ENCODE peak calls at places on chromosomes 2 and 18, in nine cellular contexts. U, Z, R, V, T, K, O, Q and E are unnamed samples.

GRCh38 chr2:29281585-29281984 is 166.4 kb downstream of the CLIP4 start:
- DNase-seq in U (no peak), Z (peak), R (no peak), V (peak), T (no peak), K (peak), O (peak), Q (peak), E (no peak)

GRCh38 chr2:45812039-45812500 is 160.6 kb downstream of the PRKCE start:
- DNase-seq in U (no peak), Z (no peak), R (no peak), V (no peak), T (no peak), K (peak), O (peak), Q (no peak), E (no peak)

GRCh38 chr2:118266086-118266485 is 177.8 kb downstream of the INSIG2 start:
- DNase-seq in U (no peak), Z (no peak), R (no peak), V (no peak), T (no peak), K (no peak), O (no peak), Q (no peak), E (no peak)

GRCh38 chr18:52310651-52311050 is 29.3 kb upstream of the DCC start:
- DNase-seq in U (no peak), Z (no peak), R (no peak), V (no peak), T (no peak), K (no peak), O (no peak), Q (no peak), E (no peak)

GRCh38 chr2:153509133-153509532 is 30.6 kb upstream of the RPRM start:
- DNase-seq in U (no peak), Z (no peak), R (no peak), V (no peak), T (no peak), K (no peak), O (no peak), Q (no peak), E (no peak)

GRCh38 chr2:160516547-160517365 is 23.1 kb upstream of the RBMS1 start:
- DNase-seq in U (no peak), Z (no peak), R (no peak), V (peak), T (no peak), K (peak), O (peak), Q (no peak), E (no peak)

GRCh38 chr2:230913406-230913805 is 11.6 kb downstream of the GPR55 start:
- DNase-seq in U (peak), Z (peak), R (no peak), V (no peak), T (peak), K (no peak), O (no peak), Q (no peak), E (no peak)

GRCh38 chr2:112679484-112679883 is 33.7 kb downstream of the SLC20A1 start:
- DNase-seq in U (no peak), Z (no peak), R (no peak), V (peak), T (no peak), K (peak), O (peak), Q (no peak), E (no peak)

GRCh38 chr2:147623328-147623727 is 221.5 kb upstream of the ACVR2A start:
- DNase-seq in U (no peak), Z (no peak), R (no peak), V (no peak), T (no peak), K (no peak), O (peak), Q (no peak), E (no peak)

GRCh38 chr2:219630770-219631405 is 3.5 kb downstream of the SLC4A3 start:
- DNase-seq in U (no peak), Z (no peak), R (no peak), V (no peak), T (no peak), K (no peak), O (no peak), Q (no peak), E (no peak)

GRCh38 chr2:120802161-120802560 is 66.5 kb downstream of the GLI2 start:
- DNase-seq in U (no peak), Z (no peak), R (no peak), V (no peak), T (no peak), K (peak), O (no peak), Q (no peak), E (no peak)

GRCh38 chr2:25845843-25846505 is 32.3 kb downstream of the ASXL2 start:
- DNase-seq in U (no peak), Z (no peak), R (no peak), V (no peak), T (no peak), K (peak), O (no peak), Q (no peak), E (no peak)

DNA sequence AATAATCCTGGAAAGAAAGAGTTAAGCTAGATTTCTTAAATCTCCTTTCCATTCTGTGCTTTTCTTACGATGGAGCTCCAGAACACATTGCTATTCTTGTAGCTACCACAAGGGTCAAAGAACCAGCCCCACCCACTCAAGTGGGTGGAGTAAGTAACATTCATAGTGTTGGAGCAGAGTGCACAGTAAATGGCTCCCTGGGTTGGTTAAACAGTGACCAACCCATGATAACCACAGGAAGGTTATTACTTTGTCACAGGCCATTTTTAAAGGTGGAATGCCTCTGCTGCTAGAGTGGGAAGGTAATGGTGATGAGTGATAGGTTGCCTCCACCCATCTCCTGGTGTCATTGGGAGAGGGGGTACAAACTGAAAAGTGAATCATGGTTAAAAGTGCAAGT is 13.9 kb downstream of the ARPC2 start:
- DNase-seq in U (no peak), Z (peak), R (no peak), V (no peak), T (peak), K (peak), O (no peak), Q (peak), E (no peak)
- TF ChIP-seq CTCF in U (peak), Z (no peak), R (peak), V (no peak), T (peak), K (peak), O (peak), Q (peak), E (peak)

GRCh38 chr2:97722227-97722626 is 8.9 kb downstream of the ZAP70 start:
- DNase-seq in U (no peak), Z (no peak), R (no peak), V (no peak), T (no peak), K (no peak), O (no peak), Q (no peak), E (no peak)
- TF ChIP-seq CTCF in U (no peak), Z (no peak), R (no peak), V (no peak), T (no peak), K (no peak), O (no peak), Q (no peak), E (no peak)

GRCh38 chr18:64409511-64409910 is 260.6 kb upstream of the LINC00305 start:
- DNase-seq in U (no peak), Z (peak), R (no peak), V (no peak), T (no peak), K (no peak), O (peak), Q (no peak), E (no peak)
- TF ChIP-seq CTCF in U (peak), Z (no peak), R (no peak), V (peak), T (no peak), K (peak), O (peak), Q (no peak), E (peak)

GRCh38 chr2:42812899-42813479 is 20.6 kb upstream of the HAAO start:
- DNase-seq in U (no peak), Z (peak), R (no peak), V (no peak), T (peak), K (peak), O (peak), Q (no peak), E (no peak)

GRCh38 chr2:42809876-42810125 is 17.4 kb upstream of the HAAO start:
- DNase-seq in U (peak), Z (peak), R (no peak), V (peak), T (peak), K (peak), O (no peak), Q (peak), E (peak)

GRCh38 chr2:42810126-42810970 is 18.0 kb upstream of the HAAO start:
- DNase-seq in U (peak), Z (peak), R (peak), V (peak), T (peak), K (peak), O (peak), Q (peak), E (peak)

GRCh38 chr2:42809131-42809875 is 16.9 kb upstream of the HAAO start:
- DNase-seq in U (no peak), Z (no peak), R (no peak), V (peak), T (peak), K (no peak), O (peak), Q (peak), E (no peak)

DNA sequence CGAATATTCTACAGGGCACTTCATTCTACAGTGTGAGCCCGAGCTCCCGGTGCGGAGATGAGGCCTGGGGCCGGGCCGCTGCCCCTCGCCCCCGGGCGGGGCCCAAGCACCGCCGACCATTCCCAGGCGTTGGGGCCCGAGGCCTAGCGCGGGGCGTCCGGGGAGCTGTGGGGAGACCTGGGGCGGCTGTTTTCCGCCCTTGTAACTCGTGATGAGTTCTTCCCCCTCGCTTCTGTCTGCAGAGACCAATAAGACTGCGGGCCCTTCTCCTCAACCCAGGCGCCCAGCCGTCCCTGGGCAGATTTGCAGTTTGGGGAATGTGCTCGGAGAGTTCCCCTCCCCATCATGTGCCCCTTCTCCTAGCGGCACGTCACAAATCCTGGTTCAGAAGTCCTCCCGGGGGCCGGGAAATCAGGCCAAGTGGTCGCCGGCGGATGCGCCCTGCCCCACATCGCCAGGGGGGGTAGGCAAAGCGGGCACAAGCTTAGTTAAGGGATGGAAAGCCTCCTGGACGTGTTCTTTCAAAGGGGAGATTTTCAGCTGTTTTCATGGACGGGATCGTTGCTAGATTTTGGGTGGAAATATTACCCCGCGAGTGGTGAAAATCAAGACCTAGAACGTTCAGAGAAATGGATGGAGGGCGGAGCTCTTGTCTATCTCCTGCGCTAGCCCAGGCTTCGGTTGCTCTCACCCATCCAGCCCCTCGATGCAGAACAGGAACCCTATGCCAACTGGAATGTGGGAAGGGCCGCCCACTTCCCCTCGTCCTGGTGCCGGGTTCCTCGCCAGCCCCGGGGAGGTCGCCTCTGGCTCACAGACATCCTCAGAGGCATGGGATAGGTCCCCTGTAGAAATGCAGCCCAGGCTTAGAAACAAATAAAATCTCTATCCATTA is 18.8 kb upstream of the HAAO start:
- DNase-seq in U (peak), Z (no peak), R (peak), V (peak), T (peak), K (no peak), O (no peak), Q (peak), E (no peak)
- TF ChIP-seq CTCF in U (peak), Z (no peak), R (no peak), V (no peak), T (no peak), K (no peak), O (no peak), Q (no peak), E (no peak)

GRCh38 chr18:60549338-60549960 is 176.9 kb upstream of the MC4R start:
- DNase-seq in U (no peak), Z (peak), R (no peak), V (no peak), T (no peak), K (peak), O (peak), Q (no peak), E (no peak)
- TF ChIP-seq CTCF in U (peak), Z (peak), R (peak), V (peak), T (peak), K (peak), O (peak), Q (peak), E (peak)

GRCh38 chr18:54919412-54919811 is 39.8 kb downstream of the CCDC68 start:
- DNase-seq in U (no peak), Z (no peak), R (no peak), V (no peak), T (no peak), K (no peak), O (no peak), Q (no peak), E (no peak)

GRCh38 chr18:54911551-54911950 is 47.7 kb downstream of the CCDC68 start:
- DNase-seq in U (no peak), Z (no peak), R (no peak), V (no peak), T (no peak), K (no peak), O (no peak), Q (no peak), E (no peak)

GRCh38 chr18:54918060-54918459 is 41.2 kb downstream of the CCDC68 start:
- DNase-seq in U (no peak), Z (no peak), R (no peak), V (no peak), T (no peak), K (no peak), O (no peak), Q (no peak), E (no peak)

GRCh38 chr18:54916507-54916906 is 42.8 kb downstream of the CCDC68 start:
- DNase-seq in U (no peak), Z (no peak), R (no peak), V (no peak), T (no peak), K (no peak), O (no peak), Q (no peak), E (no peak)
- TF ChIP-seq CTCF in U (no peak), Z (no peak), R (no peak), V (no peak), T (no peak), K (no peak), O (no peak), Q (no peak), E (no peak)

GRCh38 chr2:84375020-84375419 is 84.1 kb downstream of the SUCLG1 start:
- DNase-seq in U (no peak), Z (no peak), R (no peak), V (no peak), T (no peak), K (no peak), O (no peak), Q (no peak), E (no peak)
- TF ChIP-seq CTCF in U (no peak), Z (no peak), R (no peak), V (no peak), T (no peak), K (no peak), O (no peak), Q (no peak), E (no peak)